ENCODE peak calls at places on chromosomes 3 and 15, in nine cellular contexts. Z is GM23248; N is mesenchymal stem cell; G is RWPE1; W is endothelial cell of umbilical vein; U is AG04450; K is IMR-90; L is breast epithelium; J is effector memory CD4-positive, alpha-beta T cell. R is an unnamed sample.

GRCh38 chr3:32349184-32349583 is 42.5 kb upstream of the CMTM7 start:
- DNase-seq in Z (no peak), N (no peak), G (no peak), W (no peak), U (no peak), K (no peak), L (no peak), J (no peak), R (no peak)

GRCh38 chr3:135229018-135229495 is 434.0 kb downstream of the EPHB1 start:
- DNase-seq in Z (no peak), N (no peak), G (no peak), W (no peak), U (no peak), K (no peak), L (no peak), J (no peak), R (peak)

GRCh38 chr15:83753872-83754493 is 100.1 kb downstream of the ADAMTSL3 start:
- DNase-seq in Z (no peak), N (no peak), G (no peak), W (no peak), U (no peak), K (no peak), L (no peak), J (no peak), R (no peak)

GRCh38 chr15:88246666-88247446 is 9.7 kb downstream of the NTRK3 start:
- DNase-seq in Z (peak), N (peak), G (peak), W (peak), U (peak), K (peak), L (peak), J (peak), R (peak)

GRCh38 chr3:123789760-123790159 is 94.4 kb downstream of the MYLK start:
- DNase-seq in Z (peak), N (peak), G (no peak), W (no peak), U (no peak), K (peak), L (no peak), J (no peak), R (no peak)

GRCh38 chr3:17501745-17502144 is 240.7 kb downstream of the TBC1D5 start:
- DNase-seq in Z (no peak), N (no peak), G (no peak), W (no peak), U (no peak), K (no peak), L (no peak), J (no peak), R (no peak)

GRCh38 chr15:100623301-100623700 is 20.9 kb downstream of the ASB7 start:
- DNase-seq in Z (peak), N (peak), G (no peak), W (no peak), U (no peak), K (no peak), L (no peak), J (no peak), R (no peak)

GRCh38 chr15:74901612-74902063 is 5.0 kb downstream of the FAM219B start:
- DNase-seq in Z (peak), N (peak), G (peak), W (peak), U (peak), K (peak), L (peak), J (peak), R (peak)

GRCh38 chr15:58517682-58518525 is 86.1 kb downstream of the LIPC start:
- DNase-seq in Z (no peak), N (no peak), G (no peak), W (no peak), U (no peak), K (no peak), L (no peak), J (no peak), R (no peak)

GRCh38 chr3:27224197-27224596 is 145.0 kb downstream of the NEK10 start:
- DNase-seq in Z (peak), N (no peak), G (no peak), W (no peak), U (no peak), K (peak), L (no peak), J (no peak), R (no peak)

GRCh38 chr15:41880156-41880877 is 13.5 kb downstream of the SPTBN5 start:
- DNase-seq in Z (no peak), N (no peak), G (no peak), W (no peak), U (no peak), K (no peak), L (no peak), J (no peak), R (no peak)

GRCh38 chr15:33675246-33675645 is 293.1 kb upstream of the CHRM5 start:
- DNase-seq in Z (peak), N (no peak), G (peak), W (peak), U (no peak), K (no peak), L (no peak), J (no peak), R (no peak)

GRCh38 chr3:77373619-77374018 is 333.7 kb downstream of the ROBO2 start:
- DNase-seq in Z (no peak), N (no peak), G (no peak), W (no peak), U (no peak), K (no peak), L (no peak), J (no peak), R (no peak)

GRCh38 chr15:80693682-80694623 is 1.2 kb upstream of the ABHD17C start:
- DNase-seq in Z (peak), N (peak), G (no peak), W (peak), U (no peak), K (peak), L (no peak), J (no peak), R (peak)

GRCh38 chr15:65194826-65195541 is 9.8 kb upstream of the CLPX start:
- DNase-seq in Z (peak), N (no peak), G (no peak), W (no peak), U (no peak), K (no peak), L (no peak), J (no peak), R (no peak)

GRCh38 chr3:182731764-182732163 is 61.5 kb upstream of the ATP11B start:
- DNase-seq in Z (no peak), N (no peak), G (no peak), W (no peak), U (no peak), K (no peak), L (no peak), J (no peak), R (no peak)

GRCh38 chr15:88243895-88244787 is 12.4 kb downstream of the NTRK3 start:
- DNase-seq in Z (peak), N (peak), G (peak), W (peak), U (no peak), K (peak), L (no peak), J (no peak), R (no peak)

GRCh38 chr3:131688370-131688769 is 185.6 kb upstream of the MRPL3 start:
- DNase-seq in Z (peak), N (no peak), G (peak), W (no peak), U (no peak), K (no peak), L (no peak), J (no peak), R (no peak)

GRCh38 chr3:154428369-154429206 is 1.4 kb downstream of the GPR149 start:
- DNase-seq in Z (peak), N (no peak), G (no peak), W (no peak), U (no peak), K (no peak), L (no peak), J (no peak), R (no peak)

GRCh38 chr15:77856718-77857346 is 220.7 kb downstream of the TBC1D2B start:
- DNase-seq in Z (no peak), N (no peak), G (no peak), W (no peak), U (no peak), K (no peak), L (peak), J (no peak), R (no peak)

GRCh38 chr3:126529585-126530170 is 5.7 kb downstream of the CHST13 start:
- DNase-seq in Z (no peak), N (no peak), G (no peak), W (no peak), U (no peak), K (no peak), L (no peak), J (no peak), R (no peak)

GRCh38 chr3:77411990-77412389 is 372.1 kb downstream of the ROBO2 start:
- DNase-seq in Z (peak), N (no peak), G (peak), W (no peak), U (no peak), K (no peak), L (no peak), J (no peak), R (no peak)

GRCh38 chr3:141366285-141367037 is 1.8 kb upstream of the ZBTB38 start:
- DNase-seq in Z (peak), N (peak), G (peak), W (peak), U (peak), K (peak), L (no peak), J (no peak), R (peak)

GRCh38 chr3:148598619-148599018 is 99.1 kb upstream of the AGTR1 start:
- DNase-seq in Z (no peak), N (no peak), G (no peak), W (no peak), U (no peak), K (peak), L (no peak), J (no peak), R (no peak)

GRCh38 chr3:107855710-107856109 is 235.1 kb downstream of the CD47 start:
- DNase-seq in Z (peak), N (peak), G (no peak), W (peak), U (no peak), K (peak), L (no peak), J (no peak), R (peak)

GRCh38 chr3:190306513-190307163 is 15.6 kb downstream of the CLDN1 start:
- DNase-seq in Z (peak), N (peak), G (no peak), W (no peak), U (no peak), K (peak), L (no peak), J (no peak), R (peak)

GRCh38 chr3:52693071-52693470 is 7.2 kb downstream of the GNL3 start:
- DNase-seq in Z (no peak), N (no peak), G (no peak), W (no peak), U (no peak), K (no peak), L (no peak), J (no peak), R (no peak)

GRCh38 chr3:123064506-123064905 is 2.3 kb upstream of the PDIA5 start:
- DNase-seq in Z (no peak), N (no peak), G (no peak), W (no peak), U (no peak), K (no peak), L (no peak), J (no peak), R (no peak)

DNA sequence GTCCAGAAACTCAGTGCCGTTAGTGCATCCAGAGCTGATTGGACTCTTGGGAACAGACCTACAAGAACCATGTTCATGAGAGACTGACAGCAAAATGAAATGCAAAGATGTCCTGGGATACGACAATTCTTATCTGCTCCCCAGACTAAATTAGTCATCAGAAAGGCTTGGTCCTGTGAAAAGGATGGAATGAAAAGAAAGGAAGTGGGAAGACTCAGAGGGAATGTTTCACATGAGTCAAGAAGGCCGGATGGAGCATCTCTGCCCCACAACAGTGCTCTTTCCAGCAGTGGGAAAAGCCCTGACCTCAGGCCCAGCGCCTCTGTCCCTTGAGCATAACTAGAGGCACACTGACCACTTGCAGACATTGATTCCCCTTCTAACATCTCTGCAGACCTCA is 39.3 kb upstream of the UACA start:
- DNase-seq in Z (peak), N (peak), G (peak), W (peak), U (no peak), K (peak), L (no peak), J (no peak), R (no peak)
- H3K27ac ChIP-seq in Z (peak), N (peak), G (no peak), W (no peak), U (peak), K (peak), L (peak), J (no peak), R (no peak)

DNA sequence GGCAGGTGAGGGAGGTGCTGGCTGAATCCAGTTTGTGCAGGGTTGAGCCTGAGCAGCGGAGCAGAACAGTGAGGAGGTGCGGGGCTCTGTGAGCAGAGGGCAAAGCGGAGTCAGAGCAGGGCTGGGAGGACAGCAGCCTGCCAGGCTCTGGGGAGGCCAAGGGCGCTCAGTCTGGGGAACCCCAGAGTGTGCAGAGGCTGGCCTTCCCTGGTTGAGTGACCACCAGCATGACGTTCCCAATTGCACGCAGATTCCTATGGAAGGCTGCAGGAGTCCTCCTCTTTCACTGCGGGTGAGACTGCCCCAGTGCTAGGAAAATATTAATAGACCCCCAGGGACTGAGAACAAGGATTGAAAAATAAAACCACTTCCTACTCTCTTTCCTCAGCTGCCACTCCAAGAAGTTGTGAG is 13.2 kb downstream of the MRAS start:
- DNase-seq in Z (no peak), N (no peak), G (no peak), W (no peak), U (no peak), K (no peak), L (no peak), J (no peak), R (no peak)
- H3K27ac ChIP-seq in Z (no peak), N (peak), G (no peak), W (no peak), U (no peak), K (no peak), L (peak), J (no peak), R (no peak)

GRCh38 chr3:152349397-152349796 is 80.7 kb downstream of the MBNL1 start:
- DNase-seq in Z (peak), N (no peak), G (peak), W (no peak), U (no peak), K (peak), L (no peak), J (no peak), R (no peak)
- H3K27ac ChIP-seq in Z (peak), N (no peak), G (no peak), W (peak), U (no peak), K (no peak), L (no peak), J (no peak), R (no peak)

GRCh38 chr15:44720460-44721185 is 9.3 kb downstream of the B2M start:
- DNase-seq in Z (no peak), N (no peak), G (no peak), W (no peak), U (no peak), K (no peak), L (no peak), J (no peak), R (no peak)
- H3K27ac ChIP-seq in Z (no peak), N (no peak), G (peak), W (no peak), U (no peak), K (no peak), L (no peak), J (peak), R (no peak)

DNA sequence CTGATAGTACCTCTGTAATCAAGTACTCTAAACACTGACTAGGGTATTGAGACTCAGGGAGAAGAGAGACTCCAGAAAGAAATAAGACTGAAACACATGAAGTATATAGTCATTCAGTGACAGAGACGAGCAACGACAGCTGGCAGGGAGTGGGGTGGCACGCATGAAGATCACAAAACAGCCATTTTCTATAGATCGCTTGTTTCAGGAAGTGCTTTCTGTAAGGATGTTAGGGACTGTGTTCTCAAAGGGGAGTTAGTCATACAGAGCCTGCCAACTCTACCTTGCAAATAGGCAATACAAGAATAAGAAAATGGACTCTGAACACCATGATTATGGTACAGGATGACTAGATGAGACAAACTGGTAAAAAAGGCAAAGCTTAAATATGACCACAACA is 139.5 kb downstream of the TBL1XR1 start:
- DNase-seq in Z (no peak), N (no peak), G (no peak), W (no peak), U (no peak), K (peak), L (no peak), J (no peak), R (no peak)
- H3K27ac ChIP-seq in Z (no peak), N (no peak), G (no peak), W (no peak), U (no peak), K (no peak), L (no peak), J (no peak), R (no peak)

GRCh38 chr3:139300416-139300815 is 43.4 kb upstream of the MRPS22 start:
- DNase-seq in Z (no peak), N (no peak), G (no peak), W (no peak), U (no peak), K (no peak), L (no peak), J (no peak), R (no peak)

GRCh38 chr3:139302084-139302800 is 41.6 kb upstream of the MRPS22 start:
- DNase-seq in Z (peak), N (peak), G (peak), W (no peak), U (peak), K (peak), L (no peak), J (no peak), R (peak)

GRCh38 chr3:139302801-139303113 is 41.1 kb upstream of the MRPS22 start:
- DNase-seq in Z (no peak), N (no peak), G (no peak), W (no peak), U (no peak), K (no peak), L (no peak), J (no peak), R (no peak)

GRCh38 chr3:139301183-139301582 is 42.6 kb upstream of the MRPS22 start:
- DNase-seq in Z (peak), N (peak), G (no peak), W (no peak), U (no peak), K (peak), L (no peak), J (no peak), R (no peak)

DNA sequence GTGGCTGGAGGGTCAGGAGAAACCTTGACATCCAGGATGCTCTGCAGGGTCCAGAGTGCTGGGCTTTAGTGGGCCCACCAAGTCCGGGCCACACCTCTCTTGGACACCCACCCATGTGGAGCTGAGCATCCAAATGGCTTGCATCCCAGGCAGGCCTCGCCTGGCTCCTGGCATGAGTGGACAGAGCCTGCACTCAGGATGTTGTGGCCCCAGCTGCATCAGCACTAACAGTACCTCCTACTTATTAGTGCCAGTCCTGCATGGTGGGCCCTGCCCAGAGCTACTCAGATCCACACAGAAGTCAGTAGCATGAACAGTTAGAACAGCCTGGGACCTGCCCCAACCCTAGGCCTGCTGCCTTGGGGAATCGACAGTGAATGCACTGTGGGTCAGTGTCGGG is 42.2 kb upstream of the MRPS22 start:
- DNase-seq in Z (no peak), N (no peak), G (no peak), W (no peak), U (no peak), K (no peak), L (no peak), J (no peak), R (no peak)
- H3K27ac ChIP-seq in Z (peak), N (peak), G (peak), W (no peak), U (peak), K (peak), L (no peak), J (no peak), R (no peak)

DNA sequence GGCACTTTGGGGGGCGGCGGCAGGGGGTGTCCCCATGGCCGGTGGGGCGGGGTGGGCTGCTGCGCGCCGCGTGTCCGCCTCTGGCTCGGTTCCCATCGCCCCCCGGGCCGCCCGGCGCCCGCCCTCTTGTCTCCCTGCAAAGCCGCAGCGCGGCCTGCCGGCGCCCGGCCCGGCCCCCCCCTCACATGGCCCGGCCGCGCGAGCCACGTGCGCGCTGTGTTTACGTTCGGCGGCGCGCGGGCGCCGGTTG is 492 bp downstream of the NR1D2 start:
- DNase-seq in Z (no peak), N (no peak), G (no peak), W (no peak), U (no peak), K (no peak), L (no peak), J (no peak), R (no peak)
- H3K27ac ChIP-seq in Z (peak), N (no peak), G (peak), W (peak), U (peak), K (peak), L (peak), J (peak), R (peak)

R was measured in body of pancreas.